ENCODE peak calls at places on chromosome 18, in six cellular contexts. P is esophagus squamous epithelium, O is heart left ventricle, J is ovary, X is breast epithelium, T is lower leg skin. G is an unnamed sample.

GRCh38 chr18:56067216-56067611 is 479.2 kb upstream of the TCF4 start:
- DNase-seq in P (no peak), O (no peak), J (no peak), X (no peak), T (no peak), G (no peak)

GRCh38 chr18:2223859-2224258 is 347.4 kb downstream of the METTL4 start:
- DNase-seq in P (no peak), O (no peak), J (no peak), X (no peak), T (no peak), G (peak; percentile 11)

GRCh38 chr18:28682912-28683311 is 506.0 kb upstream of the CDH2 start:
- DNase-seq in P (no peak), O (no peak), J (no peak), X (no peak), T (no peak), G (no peak)

GRCh38 chr18:59265246-59266018 is 7.8 kb downstream of the RAX start:
- DNase-seq in P (no peak), O (no peak), J (no peak), X (no peak), T (no peak), G (peak; percentile 37)

GRCh38 chr18:48843596-48843995 is 107.2 kb downstream of the SMAD7 start:
- DNase-seq in P (no peak), O (no peak), J (no peak), X (no peak), T (no peak), G (no peak)

GRCh38 chr18:35514752-35515459 is 17.1 kb upstream of the INO80C start:
- DNase-seq in P (no peak), O (no peak), J (no peak), X (no peak), T (peak; percentile 48), G (no peak)

GRCh38 chr18:27500531-27500930 is 315.4 kb upstream of the CHST9 start:
- DNase-seq in P (no peak), O (no peak), J (no peak), X (no peak), T (no peak), G (no peak)

GRCh38 chr18:59885579-59886163 is 14.1 kb upstream of the PMAIP1 start:
- DNase-seq in P (no peak), O (no peak), J (no peak), X (no peak), T (no peak), G (no peak)

GRCh38 chr18:48843162-48843561 is 107.6 kb downstream of the SMAD7 start:
- DNase-seq in P (no peak), O (no peak), J (no peak), X (no peak), T (no peak), G (no peak)

GRCh38 chr18:9869713-9870430 is 15.9 kb upstream of the TXNDC2 start:
- DNase-seq in P (no peak), O (no peak), J (peak; percentile 71), X (no peak), T (no peak), G (peak; percentile 91)

GRCh38 chr18:57585846-57586242 is 658 bp downstream of the FECH start:
- DNase-seq in P (no peak), O (no peak), J (no peak), X (no peak), T (no peak), G (peak; percentile 74)
- TF ChIP-seq POLR2A in P (no peak), O (no peak), J (no peak), X (no peak), T (no peak), G (no peak)

DNA sequence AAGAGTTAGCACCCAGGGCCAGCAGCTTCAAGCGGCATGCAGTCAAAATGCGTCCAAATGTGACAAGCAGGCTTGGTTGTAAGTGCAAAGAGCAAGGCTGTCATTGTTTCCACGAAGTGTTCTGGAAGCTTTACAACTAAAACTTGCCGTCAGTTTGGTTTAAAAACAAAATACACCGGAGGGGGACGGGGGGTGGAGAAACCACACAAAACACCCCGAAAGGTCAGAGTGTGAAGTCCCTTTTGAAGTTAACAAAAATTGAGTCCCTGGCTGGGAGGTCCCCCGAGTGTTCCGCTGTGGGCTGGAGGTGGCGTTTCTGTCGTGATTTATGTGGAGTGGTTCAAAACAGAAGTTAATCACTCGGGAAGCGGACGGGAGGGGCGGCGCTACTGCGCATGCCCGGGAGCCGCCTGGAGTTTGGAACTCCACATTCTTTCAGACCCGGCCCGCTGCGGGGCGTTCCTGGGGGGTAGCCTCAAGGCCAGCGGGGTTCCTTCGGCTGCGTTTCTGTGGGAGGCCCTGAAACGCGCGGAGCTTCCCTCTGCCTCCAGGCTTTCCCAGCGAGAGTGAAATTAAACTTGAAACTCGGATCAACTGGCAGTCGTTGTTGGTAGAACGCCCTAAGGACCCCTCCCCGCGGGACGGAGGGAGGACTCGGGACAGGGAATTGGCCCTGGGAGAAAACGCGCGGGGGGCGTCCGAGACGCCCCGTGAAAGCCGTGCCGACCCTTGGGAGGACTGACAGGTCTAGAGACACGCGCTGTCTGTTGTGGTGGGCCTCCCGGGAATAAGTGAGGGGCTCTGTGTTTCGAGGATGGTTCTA is 1.4 kb downstream of the TGIF1 start:
- DNase-seq in P (peak; percentile 52), O (peak; percentile 94), J (peak; percentile 93), X (peak; percentile 97), T (peak; percentile 99), G (peak; percentile 95)
- TF ChIP-seq POLR2A in P (peak; percentile 86), O (peak; percentile 92), J (peak; percentile 80), X (peak; percentile 89), T (peak; percentile 84), G (peak; percentile 91)

DNA sequence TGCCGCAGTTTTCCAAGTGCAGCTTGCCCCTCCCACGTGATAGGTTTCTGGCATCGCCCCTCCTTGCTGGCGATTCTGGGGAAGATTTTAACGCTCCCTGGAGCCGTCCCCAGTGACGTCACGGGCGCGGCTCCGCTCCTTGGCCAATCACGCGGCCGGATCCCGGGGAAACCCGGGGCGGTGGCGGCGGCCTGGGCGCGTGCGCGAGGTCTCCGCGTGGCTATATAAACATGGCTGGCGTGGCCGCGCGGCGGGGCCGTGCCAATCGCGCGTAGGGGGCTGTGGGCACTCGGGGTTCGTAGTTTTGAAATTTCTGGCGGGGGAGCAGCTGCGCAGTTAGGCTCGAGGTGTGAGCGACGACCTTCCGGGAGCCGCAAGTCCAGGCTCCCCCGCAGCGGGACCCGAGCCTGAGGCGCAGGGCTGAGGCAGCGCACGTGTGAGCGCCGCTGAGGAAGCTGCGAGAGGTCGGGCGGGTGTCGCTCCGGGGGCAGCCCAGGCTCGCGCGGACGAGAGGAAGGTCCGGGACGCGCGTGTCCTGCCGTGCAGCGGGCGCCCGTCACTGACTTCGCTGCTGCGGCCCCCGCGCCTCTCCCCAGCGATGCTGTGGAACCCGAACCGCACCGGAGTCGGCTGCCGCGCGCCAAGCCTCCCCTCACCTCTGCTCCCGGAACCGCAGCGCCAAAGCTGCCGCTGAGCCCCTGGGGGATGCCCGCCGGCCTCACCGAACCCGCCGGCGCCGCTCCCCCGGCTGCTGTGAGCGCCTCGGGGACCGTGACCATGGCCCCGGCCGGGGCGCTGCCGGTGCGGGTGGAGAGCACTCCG is at the start of gene TAF4B:
- DNase-seq in P (peak; percentile 50), O (peak; percentile 93), J (peak; percentile 94), X (peak; percentile 92), T (peak; percentile 99), G (peak; percentile 95)
- TF ChIP-seq POLR2A in P (peak; percentile 12), O (no peak), J (peak; percentile 57), X (no peak), T (no peak), G (peak; percentile 83)

GRCh38 chr18:50138181-50139064 is 56.5 kb downstream of the MYO5B start:
- DNase-seq in P (no peak), O (no peak), J (no peak), X (no peak), T (no peak), G (no peak)

GRCh38 chr18:50135903-50136302 is 59.0 kb downstream of the MYO5B start:
- DNase-seq in P (no peak), O (no peak), J (no peak), X (no peak), T (no peak), G (no peak)

GRCh38 chr18:50128506-50129271 is 66.3 kb downstream of the MYO5B start:
- DNase-seq in P (no peak), O (no peak), J (no peak), X (no peak), T (no peak), G (no peak)

GRCh38 chr18:50131591-50131990 is 63.4 kb downstream of the MYO5B start:
- DNase-seq in P (no peak), O (no peak), J (no peak), X (no peak), T (no peak), G (no peak)

GRCh38 chr18:50133526-50133925 is 61.4 kb downstream of the MYO5B start:
- DNase-seq in P (no peak), O (no peak), J (no peak), X (no peak), T (no peak), G (no peak)
- TF ChIP-seq POLR2A in P (no peak), O (no peak), J (no peak), X (no peak), T (no peak), G (no peak)

GRCh38 chr18:46343456-46343855 is 239.3 kb downstream of the HAUS1 start:
- DNase-seq in P (no peak), O (no peak), J (no peak), X (no peak), T (no peak), G (no peak)
- TF ChIP-seq POLR2A in P (no peak), O (no peak), J (no peak), X (no peak), T (no peak), G (no peak)

G was measured in erythroblast.